ENCODE peak calls at places on chromosomes 13 and 19, in five cellular contexts. One of them, this sample, is unnamed.

GRCh38 chr13:114211446-114211845 is 23.3 kb upstream of the CDC16 start:
- DNase-seq in fibroblast of the conjunctiva: no peak
- DNase-seq in T-helper 17 cell: no peak
- DNase-seq in LHCN-M2: no peak
- DNase-seq in HS-27A: no peak
- DNase-seq in this sample: no peak

GRCh38 chr13:44921931-44922758 is 67.1 kb downstream of the NUFIP1 start:
- DNase-seq in HS-27A: peak
- DNase-seq in T-helper 17 cell: no peak
- DNase-seq in LHCN-M2: peak
- DNase-seq in fibroblast of the conjunctiva: peak
- DNase-seq in this sample: peak

GRCh38 chr13:40986328-40986856 is 32.7 kb downstream of the ELF1 start:
- DNase-seq in fibroblast of the conjunctiva: peak
- DNase-seq in LHCN-M2: peak
- DNase-seq in T-helper 17 cell: no peak
- DNase-seq in HS-27A: no peak
- DNase-seq in this sample: no peak

GRCh38 chr19:58450836-58451357 is 525 bp upstream of the ZNF324B start:
- DNase-seq in T-helper 17 cell: no peak
- DNase-seq in LHCN-M2: no peak
- DNase-seq in fibroblast of the conjunctiva: no peak
- DNase-seq in HS-27A: no peak
- DNase-seq in this sample: no peak

GRCh38 chr13:114151565-114152284 is 19.3 kb upstream of the RASA3 start:
- DNase-seq in T-helper 17 cell: no peak
- DNase-seq in HS-27A: no peak
- DNase-seq in LHCN-M2: no peak
- DNase-seq in fibroblast of the conjunctiva: no peak
- DNase-seq in this sample: no peak

GRCh38 chr13:64912141-64912540 is 2318.0 kb downstream of the PCDH9 start:
- DNase-seq in HS-27A: peak
- DNase-seq in T-helper 17 cell: no peak
- DNase-seq in fibroblast of the conjunctiva: peak
- DNase-seq in LHCN-M2: peak
- DNase-seq in this sample: peak

GRCh38 chr13:43237616-43238015 is 214.2 kb downstream of the DNAJC15 start:
- DNase-seq in T-helper 17 cell: no peak
- DNase-seq in LHCN-M2: peak
- DNase-seq in HS-27A: no peak
- DNase-seq in fibroblast of the conjunctiva: no peak
- DNase-seq in this sample: no peak

GRCh38 chr19:13827656-13828055 is 32.4 kb downstream of the ZSWIM4 start:
- DNase-seq in HS-27A: no peak
- DNase-seq in T-helper 17 cell: no peak
- DNase-seq in LHCN-M2: no peak
- DNase-seq in fibroblast of the conjunctiva: no peak
- DNase-seq in this sample: no peak

GRCh38 chr13:21010621-21011020 is 50.8 kb downstream of the LATS2 start:
- DNase-seq in LHCN-M2: peak
- DNase-seq in T-helper 17 cell: no peak
- DNase-seq in HS-27A: no peak
- DNase-seq in fibroblast of the conjunctiva: no peak
- DNase-seq in this sample: no peak

GRCh38 chr13:25502551-25502950 is 130.8 kb downstream of the ATP8A2 start:
- DNase-seq in LHCN-M2: no peak
- DNase-seq in fibroblast of the conjunctiva: no peak
- DNase-seq in HS-27A: no peak
- DNase-seq in T-helper 17 cell: no peak
- DNase-seq in this sample: no peak

GRCh38 chr13:39859898-39860297 is 204.4 kb downstream of the COG6 start:
- DNase-seq in T-helper 17 cell: no peak
- DNase-seq in HS-27A: no peak
- DNase-seq in fibroblast of the conjunctiva: no peak
- DNase-seq in LHCN-M2: no peak
- DNase-seq in this sample: no peak

GRCh38 chr13:28002886-28003698 is 14.6 kb upstream of the URAD start:
- DNase-seq in LHCN-M2: no peak
- DNase-seq in HS-27A: no peak
- DNase-seq in fibroblast of the conjunctiva: no peak
- DNase-seq in T-helper 17 cell: no peak
- DNase-seq in this sample: no peak

GRCh38 chr19:54160948-54161347 is 1.4 kb upstream of the LENG1 start:
- DNase-seq in T-helper 17 cell: no peak
- DNase-seq in LHCN-M2: no peak
- DNase-seq in HS-27A: no peak
- DNase-seq in fibroblast of the conjunctiva: no peak
- DNase-seq in this sample: no peak

GRCh38 chr19:41701401-41702075 is 6.9 kb upstream of the CEACAM5 start:
- DNase-seq in T-helper 17 cell: no peak
- DNase-seq in fibroblast of the conjunctiva: no peak
- DNase-seq in HS-27A: no peak
- DNase-seq in LHCN-M2: no peak
- DNase-seq in this sample: no peak

GRCh38 chr13:111902726-111903125 is 164.2 kb upstream of the SOX1 start:
- DNase-seq in T-helper 17 cell: no peak
- DNase-seq in LHCN-M2: no peak
- DNase-seq in HS-27A: no peak
- DNase-seq in fibroblast of the conjunctiva: no peak
- DNase-seq in this sample: no peak

GRCh38 chr13:59531571-59532091 is 632.1 kb downstream of the DIAPH3 start:
- DNase-seq in HS-27A: peak
- DNase-seq in LHCN-M2: peak
- DNase-seq in fibroblast of the conjunctiva: peak
- DNase-seq in T-helper 17 cell: no peak
- DNase-seq in this sample: peak

GRCh38 chr13:60369242-60369641 is 27.8 kb upstream of the TDRD3 start:
- DNase-seq in T-helper 17 cell: no peak
- DNase-seq in HS-27A: no peak
- DNase-seq in LHCN-M2: no peak
- DNase-seq in fibroblast of the conjunctiva: no peak
- DNase-seq in this sample: no peak

GRCh38 chr19:41219924-41220567 is 1.0 kb downstream of the AXL start:
- DNase-seq in LHCN-M2: peak
- DNase-seq in fibroblast of the conjunctiva: peak
- DNase-seq in HS-27A: no peak
- DNase-seq in T-helper 17 cell: no peak
- DNase-seq in this sample: no peak

GRCh38 chr13:68748038-68748437 is 1359.6 kb upstream of the ATXN8OS start:
- DNase-seq in T-helper 17 cell: no peak
- DNase-seq in HS-27A: no peak
- DNase-seq in LHCN-M2: no peak
- DNase-seq in fibroblast of the conjunctiva: no peak
- DNase-seq in this sample: no peak

GRCh38 chr13:41458187-41458938 is 1.0 kb downstream of the RGCC start:
- DNase-seq in fibroblast of the conjunctiva: no peak
- DNase-seq in LHCN-M2: no peak
- DNase-seq in T-helper 17 cell: peak
- DNase-seq in HS-27A: no peak
- DNase-seq in this sample: no peak

GRCh38 chr19:27821418-27822018 is 1391.4 kb downstream of the UQCRFS1 start:
- DNase-seq in fibroblast of the conjunctiva: no peak
- DNase-seq in T-helper 17 cell: no peak
- DNase-seq in LHCN-M2: no peak
- DNase-seq in HS-27A: no peak
- DNase-seq in this sample: no peak

GRCh38 chr19:2290441-2291184 is 8.6 kb upstream of the PEAK3 start:
- DNase-seq in fibroblast of the conjunctiva: no peak
- DNase-seq in LHCN-M2: no peak
- DNase-seq in HS-27A: no peak
- DNase-seq in T-helper 17 cell: no peak
- DNase-seq in this sample: no peak

GRCh38 chr13:44365008-44365407 is 8.6 kb upstream of the SERP2 start:
- DNase-seq in fibroblast of the conjunctiva: no peak
- DNase-seq in LHCN-M2: peak
- DNase-seq in HS-27A: no peak
- DNase-seq in T-helper 17 cell: no peak
- DNase-seq in this sample: peak

GRCh38 chr19:53904909-53905308 is 4.2 kb upstream of the CACNG7 start:
- DNase-seq in fibroblast of the conjunctiva: no peak
- DNase-seq in T-helper 17 cell: no peak
- DNase-seq in LHCN-M2: no peak
- DNase-seq in HS-27A: no peak
- DNase-seq in this sample: no peak

GRCh38 chr13:76884571-76885202 is 1.5 kb downstream of the KCTD12 start:
- DNase-seq in LHCN-M2: peak
- DNase-seq in fibroblast of the conjunctiva: peak
- DNase-seq in HS-27A: no peak
- DNase-seq in T-helper 17 cell: no peak
- DNase-seq in this sample: no peak

GRCh38 chr19:47274891-47275865 is 493 bp downstream of the INAFM1 start:
- DNase-seq in T-helper 17 cell: no peak
- DNase-seq in HS-27A: no peak
- DNase-seq in fibroblast of the conjunctiva: no peak
- DNase-seq in LHCN-M2: no peak
- DNase-seq in this sample: no peak

GRCh38 chr13:45564108-45564507 is 51.4 kb downstream of the ERICH6B start:
- DNase-seq in T-helper 17 cell: no peak
- DNase-seq in LHCN-M2: peak
- DNase-seq in HS-27A: no peak
- DNase-seq in fibroblast of the conjunctiva: peak
- DNase-seq in this sample: peak

GRCh38 chr19:54573330-54573872 is at the start of gene LILRA2:
- DNase-seq in T-helper 17 cell: no peak
- DNase-seq in fibroblast of the conjunctiva: no peak
- DNase-seq in HS-27A: no peak
- DNase-seq in LHCN-M2: no peak
- DNase-seq in this sample: no peak

GRCh38 chr13:27709779-27710178 is 82.5 kb upstream of the GSX1 start:
- DNase-seq in HS-27A: no peak
- DNase-seq in T-helper 17 cell: no peak
- DNase-seq in fibroblast of the conjunctiva: no peak
- DNase-seq in LHCN-M2: no peak
- DNase-seq in this sample: no peak

GRCh38 chr19:28878862-28879566 is 333.9 kb downstream of the UQCRFS1 start:
- DNase-seq in HS-27A: no peak
- DNase-seq in T-helper 17 cell: peak
- DNase-seq in LHCN-M2: peak
- DNase-seq in fibroblast of the conjunctiva: peak
- DNase-seq in this sample: no peak

GRCh38 chr19:17128820-17129219 is 53.2 kb downstream of the MYO9B start:
- DNase-seq in HS-27A: no peak
- DNase-seq in fibroblast of the conjunctiva: no peak
- DNase-seq in T-helper 17 cell: no peak
- DNase-seq in LHCN-M2: no peak
- DNase-seq in this sample: no peak

GRCh38 chr13:80141114-80141849 is 199.6 kb downstream of the SPRY2 start:
- DNase-seq in LHCN-M2: peak
- DNase-seq in HS-27A: no peak
- DNase-seq in T-helper 17 cell: no peak
- DNase-seq in fibroblast of the conjunctiva: peak
- DNase-seq in this sample: peak

GRCh38 chr13:23574421-23574820 is 4.2 kb downstream of the TNFRSF19 start:
- DNase-seq in T-helper 17 cell: no peak
- DNase-seq in fibroblast of the conjunctiva: no peak
- DNase-seq in LHCN-M2: no peak
- DNase-seq in HS-27A: no peak
- DNase-seq in this sample: no peak

GRCh38 chr13:112943309-112944125 is 25.5 kb upstream of the MCF2L start:
- DNase-seq in T-helper 17 cell: no peak
- DNase-seq in LHCN-M2: no peak
- DNase-seq in HS-27A: no peak
- DNase-seq in fibroblast of the conjunctiva: no peak
- DNase-seq in this sample: no peak

GRCh38 chr13:113398963-113399754 is 35.2 kb upstream of the GRTP1 start:
- DNase-seq in LHCN-M2: peak
- DNase-seq in HS-27A: no peak
- DNase-seq in fibroblast of the conjunctiva: no peak
- DNase-seq in T-helper 17 cell: no peak
- DNase-seq in this sample: peak

GRCh38 chr13:110676511-110677204 is 29.3 kb downstream of the CARS2 start:
- DNase-seq in HS-27A: no peak
- DNase-seq in T-helper 17 cell: no peak
- DNase-seq in fibroblast of the conjunctiva: no peak
- DNase-seq in LHCN-M2: no peak
- DNase-seq in this sample: no peak

GRCh38 chr19:33513424-33513823 is 8.2 kb downstream of the PEPD start:
- DNase-seq in T-helper 17 cell: no peak
- DNase-seq in fibroblast of the conjunctiva: no peak
- DNase-seq in HS-27A: no peak
- DNase-seq in LHCN-M2: no peak
- DNase-seq in this sample: no peak